ENCODE peak calls at places on chromosomes 2 and 18, in nine cellular contexts. K is K562, V is GM12891, U is GM23338, Z is transverse colon, F is HCT116, C is stomach, O is GM12878, T is breast epithelium. N is an unnamed sample.

GRCh38 chr2:172098287-172098649 is 4.4 kb downstream of the DLX2 start:
- DNase-seq in F (no peak), K (peak), Z (no peak), C (no peak), V (no peak), U (peak), T (no peak), O (no peak), N (no peak)

GRCh38 chr2:50649626-50650397 is 382.1 kb downstream of the NRXN1 start:
- DNase-seq in V (no peak), F (no peak), Z (no peak), O (no peak), T (no peak), U (no peak), K (no peak), C (no peak), N (no peak)

GRCh38 chr2:96359310-96359709 is 23.7 kb downstream of the NCAPH start:
- DNase-seq in F (no peak), V (no peak), O (no peak), T (no peak), K (no peak), C (no peak), Z (no peak), U (no peak), N (no peak)

GRCh38 chr2:200099271-200099670 is 143.9 kb downstream of the MAIP1 start:
- DNase-seq in C (no peak), Z (no peak), T (no peak), K (no peak), U (peak), O (no peak), F (no peak), V (no peak), N (no peak)

GRCh38 chr2:151437630-151438029 is 27.9 kb downstream of the RIF1 start:
- DNase-seq in V (no peak), K (peak), T (no peak), C (no peak), O (no peak), U (peak), Z (no peak), F (peak), N (peak)

GRCh38 chr2:101386599-101387150 is 628 bp downstream of the CREG2 start:
- DNase-seq in C (no peak), F (no peak), Z (no peak), O (no peak), U (peak), T (no peak), K (no peak), V (no peak), N (no peak)

GRCh38 chr2:40653829-40654228 is 201.9 kb upstream of the SLC8A1 start:
- DNase-seq in U (no peak), F (no peak), O (no peak), K (no peak), Z (no peak), T (no peak), C (no peak), V (no peak), N (no peak)

GRCh38 chr2:8569332-8569930 is 112.4 kb upstream of the ID2 start:
- DNase-seq in K (no peak), Z (no peak), F (no peak), U (no peak), C (peak), V (no peak), O (no peak), T (no peak), N (no peak)

GRCh38 chr2:44053052-44053451 is 57.3 kb upstream of the LRPPRC start:
- DNase-seq in U (no peak), V (no peak), O (no peak), K (no peak), T (no peak), Z (no peak), F (no peak), C (no peak), N (no peak)

GRCh38 chr18:79465392-79465991 is 69.8 kb downstream of the NFATC1 start:
- DNase-seq in F (no peak), Z (peak), O (peak), C (peak), K (no peak), T (no peak), V (peak), U (peak), N (no peak)

GRCh38 chr18:42437001-42437400 is 482.0 kb downstream of the PIK3C3 start:
- DNase-seq in V (no peak), T (no peak), F (no peak), O (no peak), Z (no peak), C (no peak), K (no peak), U (no peak), N (no peak)

GRCh38 chr2:171702781-171703556 is 15.7 kb downstream of the DYNC1I2 start:
- DNase-seq in U (no peak), C (no peak), T (no peak), O (no peak), Z (no peak), K (no peak), V (no peak), F (no peak), N (no peak)

GRCh38 chr2:42334220-42334619 is 26.8 kb downstream of the COX7A2L start:
- DNase-seq in O (no peak), U (no peak), Z (no peak), K (no peak), F (no peak), C (no peak), T (no peak), V (no peak), N (no peak)

GRCh38 chr18:47586418-47586817 is 335.0 kb upstream of the SKOR2 start:
- DNase-seq in U (no peak), O (no peak), T (no peak), K (no peak), C (no peak), Z (no peak), F (no peak), V (no peak), N (no peak)
- TF ChIP-seq POLR2AphosphoS5 in U (no peak), O (no peak), T (no peak), K (no peak), C (no peak), Z (no peak), F (no peak), V (no peak), N (no peak)

DNA sequence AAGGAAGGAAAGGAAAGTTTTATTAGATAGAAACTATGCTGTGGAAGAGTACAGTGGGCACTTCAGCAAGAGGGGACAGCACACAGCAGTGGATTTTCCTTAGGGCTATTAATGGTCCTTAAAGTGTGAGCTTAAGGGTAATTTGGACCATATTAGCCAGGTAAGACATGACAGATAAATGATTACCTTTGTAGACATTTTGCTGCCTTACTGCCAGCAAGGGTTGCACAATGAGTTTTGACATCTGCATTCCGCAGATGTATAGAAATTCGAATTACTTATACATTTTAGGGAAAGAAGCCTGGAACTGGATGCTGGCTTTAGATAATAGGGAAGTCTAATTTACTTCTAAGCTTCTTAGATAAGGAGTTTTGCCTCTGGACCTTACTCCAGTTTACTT is 14.0 kb upstream of the UBE2F start:
- DNase-seq in V (no peak), U (no peak), F (no peak), T (no peak), C (no peak), Z (no peak), O (no peak), K (no peak), N (peak)
- TF ChIP-seq POLR2AphosphoS5 in V (no peak), U (no peak), F (no peak), T (no peak), C (no peak), Z (no peak), O (no peak), K (no peak), N (peak)

DNA sequence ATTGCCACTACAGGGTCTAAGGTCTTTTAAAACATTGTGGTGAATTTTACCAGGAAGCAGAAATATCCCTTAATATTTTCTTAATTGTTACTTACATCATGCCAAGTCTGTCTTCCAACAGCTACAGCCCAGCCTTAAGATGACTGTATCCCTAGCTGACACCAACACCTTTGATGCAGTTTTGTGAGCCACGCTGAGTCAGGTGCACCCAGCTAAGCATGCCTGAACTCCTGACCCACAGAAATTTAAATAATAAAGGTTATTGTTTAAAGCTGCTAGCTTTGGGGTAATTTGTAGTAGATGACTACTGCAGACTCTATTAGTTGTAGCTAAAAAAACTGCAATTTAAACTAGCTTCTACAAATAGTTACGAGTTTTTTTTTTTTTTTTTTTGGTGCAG is 1757.9 kb upstream of the LRRTM1 start:
- DNase-seq in K (no peak), V (no peak), O (no peak), Z (no peak), F (no peak), T (no peak), U (peak), C (no peak), N (no peak)
- TF ChIP-seq POLR2AphosphoS5 in K (no peak), V (no peak), O (no peak), Z (no peak), F (no peak), T (no peak), U (no peak), C (no peak), N (no peak)

DNA sequence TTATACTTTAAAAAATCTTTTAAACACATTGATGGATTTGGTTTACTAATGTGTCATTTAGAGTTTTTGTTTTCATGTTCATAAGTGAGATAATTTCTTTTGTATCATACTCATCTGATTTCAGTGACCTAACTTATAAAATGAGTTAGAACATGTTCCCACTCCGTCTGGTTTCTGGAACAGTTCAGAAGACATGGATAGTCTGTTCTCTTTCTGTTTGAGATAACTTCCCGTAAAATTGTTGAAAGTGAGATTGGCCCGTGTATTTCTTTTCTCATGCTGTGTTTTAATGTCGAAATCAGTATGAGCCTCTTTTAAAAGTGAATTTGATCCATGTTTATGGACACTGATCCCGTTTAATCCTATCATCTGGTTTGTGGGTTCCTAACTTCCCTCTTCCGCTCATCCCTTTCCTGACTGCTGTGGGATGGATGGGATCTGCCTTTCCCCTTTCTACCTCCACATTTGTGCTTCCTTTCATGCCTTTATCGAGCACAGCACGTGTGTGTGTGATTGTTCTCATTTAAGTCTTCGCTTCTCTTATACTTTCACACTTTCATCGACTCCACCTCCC is 78.9 kb downstream of the COPS8 start:
- DNase-seq in K (no peak), V (no peak), C (no peak), T (no peak), F (no peak), O (no peak), Z (no peak), U (no peak), N (no peak)
- TF ChIP-seq POLR2AphosphoS5 in K (no peak), V (no peak), C (peak), T (peak), F (no peak), O (no peak), Z (peak), U (no peak), N (no peak)

GRCh38 chr2:218272531-218273212 is 2.4 kb downstream of the PNKD start:
- DNase-seq in O (peak), V (peak), C (peak), Z (peak), F (peak), T (peak), U (peak), K (peak), N (peak)
- TF ChIP-seq POLR2AphosphoS5 in O (no peak), V (no peak), C (peak), Z (peak), F (no peak), T (peak), U (no peak), K (peak), N (peak)